ENCODE peak calls at places on chromosomes 11 and 22, in six cellular contexts. Q, R, M, G, X and T are unnamed samples.

GRCh38 chr11:73217131-73217809 is 811 bp upstream of the P2RY2 start:
- DNase-seq in X (no peak), R (peak), G (peak), M (no peak), Q (peak), T (no peak)

GRCh38 chr11:99693941-99694492 is 673.3 kb downstream of the CNTN5 start:
- DNase-seq in R (no peak), Q (no peak), X (no peak), G (no peak), M (no peak), T (no peak)

GRCh38 chr11:80929406-80929805 is 1488.6 kb upstream of the TENM4 start:
- DNase-seq in X (no peak), Q (no peak), M (no peak), G (no peak), R (no peak), T (no peak)

GRCh38 chr22:19786264-19786585 is 25.6 kb downstream of the TBX1 start:
- DNase-seq in R (no peak), M (no peak), X (no peak), Q (no peak), G (no peak), T (no peak)

GRCh38 chr11:40032331-40032730 is 1427.1 kb downstream of the LRRC4C start:
- DNase-seq in Q (no peak), M (no peak), X (no peak), G (no peak), R (no peak), T (no peak)

GRCh38 chr11:77079666-77080065 is 12.9 kb downstream of the CAPN5 start:
- DNase-seq in X (no peak), M (no peak), R (no peak), G (no peak), Q (no peak), T (no peak)

GRCh38 chr11:82796970-82797594 is 63.4 kb upstream of the FAM181B start:
- DNase-seq in G (no peak), M (no peak), X (no peak), R (no peak), Q (no peak), T (no peak)

GRCh38 chr11:15483205-15483604 is 368.5 kb downstream of the INSC start:
- DNase-seq in M (no peak), G (no peak), R (no peak), X (no peak), Q (no peak), T (no peak)

GRCh38 chr11:118910309-118911112 is 15.2 kb downstream of the BCL9L start:
- DNase-seq in Q (peak), R (peak), X (peak), G (peak), M (peak), T (no peak)

GRCh38 chr11:128039140-128040021 is 548.0 kb downstream of the ETS1 start:
- DNase-seq in Q (no peak), X (no peak), G (no peak), R (peak), M (peak), T (no peak)

DNA sequence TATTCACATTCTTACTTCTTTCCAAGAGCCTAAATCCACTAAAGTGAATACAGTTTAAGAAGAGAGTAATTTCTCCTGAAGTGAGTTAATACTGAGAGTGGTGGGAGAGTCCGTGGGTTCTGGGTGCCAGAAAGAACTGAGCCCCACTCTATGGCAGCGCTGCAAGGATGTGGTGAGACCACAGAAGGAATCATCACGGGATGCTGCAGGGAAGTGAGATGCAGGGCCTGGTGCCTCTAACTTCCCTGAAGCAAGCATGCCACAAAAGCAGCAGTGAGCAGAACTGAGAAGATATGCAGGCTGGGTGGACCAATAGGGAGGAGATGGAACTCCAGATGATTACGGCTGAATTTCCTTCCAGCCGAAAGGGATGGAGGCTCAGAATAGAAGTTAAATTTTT is 5.0 kb upstream of the MMP12 start:
- DNase-seq in Q (no peak), R (no peak), G (no peak), M (no peak), X (no peak), T (no peak)
- TF ChIP-seq CTCF in Q (no peak), R (no peak), G (no peak), M (no peak), X (no peak), T (no peak)

GRCh38 chr22:22348127-22348814 is 103.7 kb downstream of the VPREB1 start:
- DNase-seq in X (no peak), Q (no peak), G (peak), M (no peak), R (no peak), T (no peak)
- TF ChIP-seq CTCF in X (peak), Q (no peak), G (peak), M (no peak), R (no peak), T (no peak)

DNA sequence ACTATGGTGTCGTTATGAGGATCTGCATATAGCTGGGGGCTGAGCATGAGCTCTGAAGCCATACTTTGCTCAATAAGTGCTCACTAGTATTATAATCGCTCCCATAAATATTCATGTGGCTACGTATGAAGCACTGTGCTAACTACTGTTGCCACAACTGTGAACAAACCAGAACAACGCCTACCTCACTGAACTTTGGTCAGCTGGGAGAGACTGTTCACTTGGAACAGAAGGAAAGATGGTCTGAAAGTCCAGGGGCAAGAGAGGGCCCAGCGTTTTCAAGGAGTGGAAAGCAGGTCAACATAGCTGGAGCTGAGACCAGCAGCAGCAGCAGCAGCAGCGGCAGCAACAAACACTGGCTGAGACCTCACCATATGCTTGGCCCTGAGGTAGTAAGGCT is 141.6 kb downstream of the EFCAB6 start:
- DNase-seq in R (peak), G (no peak), X (no peak), Q (no peak), M (no peak), T (no peak)
- TF ChIP-seq CTCF in R (no peak), G (no peak), X (no peak), Q (no peak), M (no peak), T (no peak)

GRCh38 chr22:48490513-48491411 is 1336.9 kb downstream of the BRD1 start:
- DNase-seq in Q (peak), M (no peak), R (no peak), X (peak), G (peak), T (no peak)

GRCh38 chr22:48489551-48490512 is 1337.8 kb downstream of the BRD1 start:
- DNase-seq in Q (peak), X (peak), R (no peak), M (no peak), G (peak), T (no peak)

GRCh38 chr22:48488149-48488551 is 1339.5 kb downstream of the BRD1 start:
- DNase-seq in X (peak), Q (no peak), R (no peak), M (no peak), G (peak), T (no peak)

GRCh38 chr22:48486163-48486957 is 1341.3 kb downstream of the BRD1 start:
- DNase-seq in X (peak), M (no peak), R (no peak), G (no peak), Q (no peak), T (no peak)

GRCh38 chr22:48488611-48489456 is 1338.8 kb downstream of the BRD1 start:
- DNase-seq in R (no peak), Q (peak), X (peak), M (no peak), G (peak), T (no peak)
- TF ChIP-seq CTCF in R (no peak), Q (no peak), X (peak), M (no peak), G (peak), T (no peak)

GRCh38 chr11:2088284-2088683 is 50.9 kb downstream of the IGF2 start:
- DNase-seq in R (no peak), M (no peak), Q (peak), G (no peak), X (no peak), T (no peak)

GRCh38 chr11:2090172-2091111 is 48.7 kb downstream of the IGF2 start:
- DNase-seq in Q (peak), M (peak), X (no peak), G (no peak), R (no peak), T (no peak)

GRCh38 chr11:2089536-2090165 is 49.5 kb downstream of the IGF2 start:
- DNase-seq in X (no peak), Q (peak), R (no peak), G (peak), M (peak), T (no peak)

GRCh38 chr11:2091112-2091746 is 48.0 kb downstream of the IGF2 start:
- DNase-seq in Q (peak), X (peak), R (no peak), G (no peak), M (no peak), T (no peak)

GRCh38 chr11:2088746-2089535 is 50.2 kb downstream of the IGF2 start:
- DNase-seq in R (no peak), G (no peak), Q (peak), X (peak), M (peak), T (no peak)
- TF ChIP-seq CTCF in R (no peak), G (peak), Q (no peak), X (peak), M (no peak), T (no peak)

GRCh38 chr11:12409621-12410005 is 32.2 kb downstream of the PARVA start:
- DNase-seq in Q (no peak), G (no peak), X (no peak), R (no peak), M (no peak), T (no peak)

GRCh38 chr11:12408156-12408770 is 30.9 kb downstream of the PARVA start:
- DNase-seq in G (no peak), Q (no peak), M (no peak), X (no peak), R (no peak), T (no peak)

GRCh38 chr11:12411806-12412727 is 34.7 kb downstream of the PARVA start:
- DNase-seq in R (peak), X (no peak), G (peak), Q (peak), M (no peak), T (no peak)

GRCh38 chr11:12411395-12411794 is 34.0 kb downstream of the PARVA start:
- DNase-seq in M (no peak), R (no peak), X (no peak), G (no peak), Q (no peak), T (no peak)

GRCh38 chr11:12410006-12410728 is 32.8 kb downstream of the PARVA start:
- DNase-seq in X (no peak), Q (peak), M (no peak), G (peak), R (no peak), T (no peak)
- TF ChIP-seq CTCF in X (no peak), Q (no peak), M (no peak), G (peak), R (no peak), T (no peak)